ENCODE peak calls at places on chromosomes 7 and 10, in six cellular contexts. One of them, this sample, is unnamed.
A peak's percentile ranks its signal among the peaks of the same experiment; 100 is the strongest.

GRCh38 chr7:27203964-27204594 is 4.2 kb upstream of the HOXA13 start:
- DNase-seq in suprapubic skin: no peak
- DNase-seq in prostate gland: no peak
- DNase-seq in pancreas: no peak
- DNase-seq in Peyer's patch: no peak
- DNase-seq in A549: no peak
- DNase-seq in this sample: no peak

GRCh38 chr7:75642810-75643486 is 95.8 kb downstream of the HIP1 start:
- DNase-seq in prostate gland: peak; percentile 45
- DNase-seq in pancreas: peak; percentile 18
- DNase-seq in A549: peak; percentile 59
- DNase-seq in Peyer's patch: peak; percentile 62
- DNase-seq in suprapubic skin: no peak
- DNase-seq in this sample: no peak

GRCh38 chr7:93016085-93016471 is 101.7 kb downstream of the SAMD9 start:
- DNase-seq in pancreas: no peak
- DNase-seq in suprapubic skin: no peak
- DNase-seq in prostate gland: peak; percentile 11
- DNase-seq in A549: no peak
- DNase-seq in Peyer's patch: no peak
- DNase-seq in this sample: no peak

GRCh38 chr7:45679516-45679915 is 105.3 kb downstream of the ADCY1 start:
- DNase-seq in pancreas: no peak
- DNase-seq in prostate gland: peak; percentile 1
- DNase-seq in A549: no peak
- DNase-seq in suprapubic skin: no peak
- DNase-seq in Peyer's patch: no peak
- DNase-seq in this sample: no peak

GRCh38 chr10:56874950-56875349 is 513.9 kb upstream of the ZWINT start:
- DNase-seq in pancreas: no peak
- DNase-seq in A549: no peak
- DNase-seq in prostate gland: no peak
- DNase-seq in suprapubic skin: no peak
- DNase-seq in Peyer's patch: no peak
- DNase-seq in this sample: no peak

GRCh38 chr10:31936086-31936485 is 7.5 kb upstream of the ARHGAP12 start:
- DNase-seq in A549: no peak
- DNase-seq in pancreas: no peak
- DNase-seq in prostate gland: no peak
- DNase-seq in suprapubic skin: no peak
- DNase-seq in Peyer's patch: no peak
- DNase-seq in this sample: no peak

GRCh38 chr10:1256139-1256720 is 200.0 kb downstream of the WDR37 start:
- DNase-seq in prostate gland: no peak
- DNase-seq in suprapubic skin: no peak
- DNase-seq in A549: no peak
- DNase-seq in Peyer's patch: no peak
- DNase-seq in pancreas: no peak
- DNase-seq in this sample: no peak

GRCh38 chr7:99366646-99367045 is 7.9 kb upstream of the ARPC1B start:
- DNase-seq in Peyer's patch: no peak
- DNase-seq in pancreas: no peak
- DNase-seq in A549: no peak
- DNase-seq in prostate gland: no peak
- DNase-seq in suprapubic skin: no peak
- DNase-seq in this sample: no peak

GRCh38 chr7:30595461-30596042 is 874 bp downstream of the GARS1 start:
- DNase-seq in suprapubic skin: no peak
- DNase-seq in prostate gland: no peak
- DNase-seq in pancreas: no peak
- DNase-seq in A549: no peak
- DNase-seq in Peyer's patch: no peak
- DNase-seq in this sample: no peak

GRCh38 chr10:78952686-78953085 is 116.1 kb upstream of the ZMIZ1 start:
- DNase-seq in prostate gland: no peak
- DNase-seq in A549: no peak
- DNase-seq in Peyer's patch: no peak
- DNase-seq in suprapubic skin: no peak
- DNase-seq in pancreas: no peak
- DNase-seq in this sample: peak; percentile 53

GRCh38 chr7:23597908-23598224 is 684 bp downstream of the CCDC126 start:
- DNase-seq in pancreas: no peak
- DNase-seq in Peyer's patch: no peak
- DNase-seq in A549: no peak
- DNase-seq in prostate gland: no peak
- DNase-seq in suprapubic skin: no peak
- DNase-seq in this sample: no peak

GRCh38 chr10:33134011-33134751 is 176.2 kb upstream of the ITGB1 start:
- DNase-seq in A549: peak; percentile 78
- DNase-seq in suprapubic skin: no peak
- DNase-seq in prostate gland: peak; percentile 51
- DNase-seq in Peyer's patch: no peak
- DNase-seq in pancreas: peak; percentile 66
- DNase-seq in this sample: no peak

GRCh38 chr7:132053871-132054270 is 497.4 kb upstream of the PODXL start:
- DNase-seq in pancreas: no peak
- DNase-seq in suprapubic skin: no peak
- DNase-seq in A549: no peak
- DNase-seq in prostate gland: no peak
- DNase-seq in Peyer's patch: no peak
- DNase-seq in this sample: no peak

GRCh38 chr10:100828744-100829102 is 83.3 kb downstream of the PAX2 start:
- DNase-seq in A549: peak; percentile 64
- DNase-seq in pancreas: peak; percentile 26
- DNase-seq in suprapubic skin: no peak
- DNase-seq in prostate gland: no peak
- DNase-seq in Peyer's patch: peak; percentile 32
- DNase-seq in this sample: no peak

GRCh38 chr10:9762966-9763656 is 1254.6 kb upstream of the CELF2 start:
- DNase-seq in Peyer's patch: no peak
- DNase-seq in prostate gland: no peak
- DNase-seq in suprapubic skin: no peak
- DNase-seq in pancreas: no peak
- DNase-seq in A549: no peak
- DNase-seq in this sample: no peak

GRCh38 chr7:35355911-35356310 is 102.0 kb upstream of the TBX20 start:
- DNase-seq in A549: no peak
- DNase-seq in suprapubic skin: no peak
- DNase-seq in prostate gland: no peak
- DNase-seq in Peyer's patch: no peak
- DNase-seq in pancreas: no peak
- DNase-seq in this sample: no peak

GRCh38 chr10:409403-410040 is 274.3 kb downstream of the ZMYND11 start:
- DNase-seq in pancreas: no peak
- DNase-seq in suprapubic skin: no peak
- DNase-seq in A549: no peak
- DNase-seq in Peyer's patch: no peak
- DNase-seq in prostate gland: no peak
- DNase-seq in this sample: peak; percentile 38

GRCh38 chr7:4790516-4790991 is 15.1 kb downstream of the AP5Z1 start:
- DNase-seq in pancreas: no peak
- DNase-seq in A549: no peak
- DNase-seq in Peyer's patch: no peak
- DNase-seq in suprapubic skin: no peak
- DNase-seq in prostate gland: no peak
- DNase-seq in this sample: no peak

GRCh38 chr10:86365346-86366032 is 1.1 kb downstream of the GRID1 start:
- DNase-seq in Peyer's patch: no peak
- DNase-seq in suprapubic skin: peak; percentile 57
- DNase-seq in A549: no peak
- DNase-seq in prostate gland: no peak
- DNase-seq in pancreas: no peak
- DNase-seq in this sample: no peak

GRCh38 chr10:5274795-5275194 is 78.2 kb downstream of the AKR1C4 start:
- DNase-seq in A549: no peak
- DNase-seq in Peyer's patch: no peak
- DNase-seq in prostate gland: no peak
- DNase-seq in suprapubic skin: no peak
- DNase-seq in pancreas: no peak
- DNase-seq in this sample: no peak

GRCh38 chr7:94400643-94401042 is 5.9 kb downstream of the COL1A2 start:
- DNase-seq in pancreas: no peak
- DNase-seq in Peyer's patch: no peak
- DNase-seq in A549: no peak
- DNase-seq in prostate gland: no peak
- DNase-seq in suprapubic skin: no peak
- DNase-seq in this sample: no peak

GRCh38 chr10:125611216-125611615 is 71.7 kb downstream of the TEX36 start:
- DNase-seq in prostate gland: no peak
- DNase-seq in pancreas: no peak
- DNase-seq in Peyer's patch: no peak
- DNase-seq in suprapubic skin: no peak
- DNase-seq in A549: no peak
- DNase-seq in this sample: no peak

GRCh38 chr10:81502677-81503359 is 372.2 kb upstream of the NRG3 start:
- DNase-seq in prostate gland: no peak
- DNase-seq in pancreas: no peak
- DNase-seq in A549: no peak
- DNase-seq in Peyer's patch: no peak
- DNase-seq in suprapubic skin: no peak
- DNase-seq in this sample: no peak

DNA sequence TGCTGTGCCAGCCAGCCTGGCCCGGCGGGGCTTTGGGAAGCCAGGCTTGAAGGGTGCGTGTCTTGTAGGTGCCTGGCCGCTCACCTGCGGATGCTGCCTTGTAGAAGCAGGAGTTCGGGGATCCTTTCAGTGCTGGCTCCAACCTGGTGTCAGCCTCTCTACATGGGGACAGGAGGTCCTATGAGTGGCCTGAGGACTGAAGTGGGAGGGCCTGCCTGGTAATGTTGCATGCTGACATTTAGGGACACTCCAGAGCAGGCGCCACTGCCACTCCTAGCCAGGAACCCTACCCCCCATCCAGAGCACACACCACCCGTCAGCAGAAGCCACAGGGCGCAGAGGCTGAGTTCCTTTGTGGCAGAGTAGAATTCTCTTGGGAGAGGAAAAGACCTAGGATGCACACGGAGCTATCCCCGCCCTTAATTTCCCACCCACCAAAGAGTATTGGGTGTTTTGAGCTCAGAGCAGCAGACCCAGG is 603 bp upstream of the INSYN2A start:
- DNase-seq in pancreas: no peak
- DNase-seq in prostate gland: no peak
- DNase-seq in A549: no peak
- DNase-seq in Peyer's patch: no peak
- DNase-seq in suprapubic skin: no peak
- DNase-seq in this sample: no peak
- H3K4me3 ChIP-seq in pancreas: no peak overlapping the region
- H3K4me3 ChIP-seq in prostate gland: peak overlapping the region; percentile 37
- H3K4me3 ChIP-seq in A549: peak overlapping the region; percentile 62
- H3K4me3 ChIP-seq in Peyer's patch: peak overlapping the region; percentile 43
- H3K4me3 ChIP-seq in suprapubic skin: peak overlapping the region; percentile 61
- H3K4me3 ChIP-seq in this sample: peak overlapping the region; percentile 67

DNA sequence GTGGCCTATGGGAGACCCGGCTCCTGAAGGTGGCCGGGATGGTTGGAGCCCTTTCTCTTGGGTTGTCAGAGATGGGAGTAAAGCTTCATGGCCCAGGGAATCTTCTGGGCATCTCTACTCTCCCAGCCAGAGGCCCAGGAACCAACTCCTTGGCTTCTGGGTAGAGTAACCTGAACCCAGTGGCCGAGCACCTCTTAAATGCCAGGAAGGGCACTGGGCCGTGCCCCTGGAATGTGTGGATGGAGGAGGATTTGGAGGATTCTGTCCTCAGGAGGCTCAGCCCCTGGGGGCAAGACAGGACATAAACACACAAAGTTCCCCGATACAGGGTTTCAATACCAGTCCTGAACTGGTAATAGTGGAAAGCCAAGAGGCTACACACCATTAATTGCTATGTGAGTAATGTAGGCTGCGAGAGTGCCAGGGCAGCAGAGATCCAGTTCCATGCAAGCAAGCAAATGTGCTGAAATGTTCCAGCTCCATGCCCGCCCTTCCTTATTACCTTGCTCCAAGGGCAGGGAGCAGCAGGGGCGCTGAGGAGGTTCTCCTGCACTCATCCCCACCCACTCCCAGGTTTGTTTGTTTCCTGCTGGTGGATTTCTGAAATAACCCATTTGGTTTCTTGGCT is 1.2 kb downstream of the PALD1 start:
- DNase-seq in A549: no peak
- DNase-seq in pancreas: no peak
- DNase-seq in Peyer's patch: no peak
- DNase-seq in prostate gland: no peak
- DNase-seq in suprapubic skin: no peak
- DNase-seq in this sample: no peak
- H3K27ac ChIP-seq in A549: no peak overlapping the region
- H3K27ac ChIP-seq in pancreas: peak overlapping the region; percentile 85
- H3K27ac ChIP-seq in Peyer's patch: peak overlapping the region; percentile 45
- H3K27ac ChIP-seq in prostate gland: peak overlapping the region; percentile 57
- H3K27ac ChIP-seq in suprapubic skin: no peak overlapping the region
- H3K27ac ChIP-seq in this sample: peak overlapping the region; percentile 88

GRCh38 chr10:63133787-63134557 is 844 bp downstream of the NRBF2 start:
- DNase-seq in suprapubic skin: peak; percentile 67
- DNase-seq in prostate gland: no peak
- DNase-seq in A549: peak; percentile 53
- DNase-seq in pancreas: no peak
- DNase-seq in Peyer's patch: peak; percentile 42
- DNase-seq in this sample: no peak

GRCh38 chr10:63129888-63130287 is 3.2 kb upstream of the NRBF2 start:
- DNase-seq in A549: no peak
- DNase-seq in prostate gland: no peak
- DNase-seq in suprapubic skin: no peak
- DNase-seq in Peyer's patch: no peak
- DNase-seq in pancreas: no peak
- DNase-seq in this sample: no peak

GRCh38 chr10:63128443-63128842 is 4.7 kb upstream of the NRBF2 start:
- DNase-seq in pancreas: no peak
- DNase-seq in A549: no peak
- DNase-seq in prostate gland: no peak
- DNase-seq in Peyer's patch: no peak
- DNase-seq in suprapubic skin: no peak
- DNase-seq in this sample: no peak

GRCh38 chr10:63133056-63133786 is at the start of gene NRBF2:
- DNase-seq in suprapubic skin: peak; percentile 98
- DNase-seq in pancreas: peak; percentile 98
- DNase-seq in A549: peak; percentile 87
- DNase-seq in prostate gland: peak; percentile 93
- DNase-seq in Peyer's patch: peak; percentile 98
- DNase-seq in this sample: peak; percentile 98

GRCh38 chr10:63132651-63133055 is 475 bp upstream of the NRBF2 start:
- DNase-seq in pancreas: no peak
- DNase-seq in prostate gland: no peak
- DNase-seq in A549: no peak
- DNase-seq in Peyer's patch: no peak
- DNase-seq in suprapubic skin: no peak
- DNase-seq in this sample: no peak
- H3K4me3 ChIP-seq in pancreas: peak overlapping the region; percentile 89
- H3K4me3 ChIP-seq in prostate gland: peak overlapping the region; percentile 97
- H3K4me3 ChIP-seq in A549: peak overlapping the region; percentile 82
- H3K4me3 ChIP-seq in Peyer's patch: peak overlapping the region; percentile 90
- H3K4me3 ChIP-seq in suprapubic skin: peak overlapping the region; percentile 82
- H3K4me3 ChIP-seq in this sample: peak overlapping the region; percentile 99

DNA sequence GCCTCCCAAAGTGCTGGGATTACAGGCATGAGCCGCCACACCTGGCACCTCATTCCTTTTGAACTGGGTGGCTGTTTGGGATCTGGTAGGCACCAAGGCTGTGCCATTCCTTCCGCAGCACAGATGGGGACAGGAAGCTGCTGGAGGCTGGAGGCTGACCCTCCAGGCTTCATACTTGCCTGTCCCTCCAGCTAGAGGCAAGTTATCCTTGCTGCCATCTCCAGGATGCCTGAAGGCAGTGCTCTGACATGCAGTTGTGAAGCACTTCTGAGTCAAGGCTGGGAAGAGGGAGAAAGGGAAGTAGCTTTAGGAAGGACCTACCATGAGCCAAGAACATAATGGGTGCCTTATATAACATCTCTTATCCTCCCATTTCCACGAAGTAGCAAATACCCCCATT is 9.4 kb downstream of the MARVELD1 start:
- DNase-seq in Peyer's patch: no peak
- DNase-seq in suprapubic skin: no peak
- DNase-seq in prostate gland: no peak
- DNase-seq in A549: no peak
- DNase-seq in pancreas: no peak
- DNase-seq in this sample: no peak
- H3K27ac ChIP-seq in Peyer's patch: no peak overlapping the region
- H3K27ac ChIP-seq in suprapubic skin: no peak overlapping the region
- H3K27ac ChIP-seq in prostate gland: no peak overlapping the region
- H3K27ac ChIP-seq in A549: no peak overlapping the region
- H3K27ac ChIP-seq in pancreas: no peak overlapping the region
- H3K27ac ChIP-seq in this sample: no peak overlapping the region

This sample was measured in left ventricle myocardium inferior.